ENCODE peak calls at places on chromosomes 5 and 9, in six cellular contexts. One of them, this sample, is unnamed.

GRCh38 chr9:137649553-137649952 is 30.7 kb downstream of the EHMT1 start:
- DNase-seq in HFFc6: no peak
- DNase-seq in GM12865: no peak
- DNase-seq in OCI-LY7: no peak
- DNase-seq in uterus: no peak
- DNase-seq in left ventricle myocardium inferior: no peak
- DNase-seq in this sample: no peak

GRCh38 chr9:31005086-31005665 is 1379.3 kb upstream of the ACO1 start:
- DNase-seq in left ventricle myocardium inferior: no peak
- DNase-seq in HFFc6: no peak
- DNase-seq in GM12865: no peak
- DNase-seq in OCI-LY7: no peak
- DNase-seq in uterus: no peak
- DNase-seq in this sample: no peak

GRCh38 chr5:96687812-96688453 is 25.8 kb downstream of the CAST start:
- DNase-seq in OCI-LY7: peak; percentile 58
- DNase-seq in uterus: no peak
- DNase-seq in GM12865: peak; percentile 64
- DNase-seq in HFFc6: peak; percentile 50
- DNase-seq in left ventricle myocardium inferior: no peak
- DNase-seq in this sample: no peak

GRCh38 chr9:133088756-133089155 is 27.0 kb downstream of the CEL start:
- DNase-seq in uterus: no peak
- DNase-seq in left ventricle myocardium inferior: no peak
- DNase-seq in GM12865: no peak
- DNase-seq in HFFc6: no peak
- DNase-seq in OCI-LY7: no peak
- DNase-seq in this sample: no peak

GRCh38 chr5:74257645-74258328 is 382.7 kb downstream of the ENC1 start:
- DNase-seq in uterus: peak; percentile 84
- DNase-seq in left ventricle myocardium inferior: peak; percentile 77
- DNase-seq in GM12865: peak; percentile 53
- DNase-seq in OCI-LY7: peak; percentile 17
- DNase-seq in HFFc6: no peak
- DNase-seq in this sample: no peak

GRCh38 chr5:129460121-129460950 is at the start of gene ADAMTS19:
- DNase-seq in uterus: peak; percentile 52
- DNase-seq in HFFc6: no peak
- DNase-seq in GM12865: no peak
- DNase-seq in OCI-LY7: no peak
- DNase-seq in left ventricle myocardium inferior: peak; percentile 18
- DNase-seq in this sample: peak; percentile 32

GRCh38 chr5:149227168-149227826 is 44.4 kb upstream of the AFAP1L1 start:
- DNase-seq in GM12865: no peak
- DNase-seq in uterus: no peak
- DNase-seq in HFFc6: peak; percentile 81
- DNase-seq in OCI-LY7: no peak
- DNase-seq in left ventricle myocardium inferior: no peak
- DNase-seq in this sample: no peak

GRCh38 chr5:87169300-87169991 is 98.2 kb upstream of the RASA1 start:
- DNase-seq in OCI-LY7: no peak
- DNase-seq in HFFc6: peak; percentile 27
- DNase-seq in uterus: no peak
- DNase-seq in GM12865: no peak
- DNase-seq in left ventricle myocardium inferior: no peak
- DNase-seq in this sample: no peak

GRCh38 chr5:83368317-83368716 is 103.2 kb upstream of the VCAN start:
- DNase-seq in left ventricle myocardium inferior: no peak
- DNase-seq in OCI-LY7: no peak
- DNase-seq in GM12865: peak; percentile 35
- DNase-seq in HFFc6: peak; percentile 19
- DNase-seq in uterus: no peak
- DNase-seq in this sample: no peak

GRCh38 chr9:76602191-76602590 is 143.2 kb downstream of the GCNT1 start:
- DNase-seq in HFFc6: no peak
- DNase-seq in OCI-LY7: no peak
- DNase-seq in uterus: no peak
- DNase-seq in left ventricle myocardium inferior: no peak
- DNase-seq in GM12865: no peak
- DNase-seq in this sample: no peak

GRCh38 chr5:39517800-39518199 is 93.0 kb upstream of the DAB2 start:
- DNase-seq in GM12865: no peak
- DNase-seq in left ventricle myocardium inferior: no peak
- DNase-seq in HFFc6: peak; percentile 89
- DNase-seq in OCI-LY7: no peak
- DNase-seq in uterus: no peak
- DNase-seq in this sample: no peak

GRCh38 chr9:129346046-129346445 is 168.0 kb upstream of the IER5L start:
- DNase-seq in left ventricle myocardium inferior: no peak
- DNase-seq in uterus: no peak
- DNase-seq in OCI-LY7: no peak
- DNase-seq in HFFc6: no peak
- DNase-seq in GM12865: no peak
- DNase-seq in this sample: no peak

GRCh38 chr5:173670791-173671120 is 54.3 kb upstream of the BOD1 start:
- DNase-seq in GM12865: no peak
- DNase-seq in OCI-LY7: no peak
- DNase-seq in uterus: peak; percentile 26
- DNase-seq in left ventricle myocardium inferior: peak; percentile 29
- DNase-seq in HFFc6: no peak
- DNase-seq in this sample: no peak

GRCh38 chr9:16594787-16595186 is 275.7 kb downstream of the BNC2 start:
- DNase-seq in OCI-LY7: no peak
- DNase-seq in left ventricle myocardium inferior: no peak
- DNase-seq in GM12865: no peak
- DNase-seq in HFFc6: no peak
- DNase-seq in uterus: no peak
- DNase-seq in this sample: no peak

GRCh38 chr5:10384483-10384882 is 31.0 kb downstream of the MARCHF6 start:
- DNase-seq in GM12865: no peak
- DNase-seq in OCI-LY7: no peak
- DNase-seq in left ventricle myocardium inferior: no peak
- DNase-seq in uterus: no peak
- DNase-seq in HFFc6: no peak
- DNase-seq in this sample: no peak

GRCh38 chr9:106921341-106921899 is 58.5 kb downstream of the ZNF462 start:
- DNase-seq in HFFc6: peak; percentile 11
- DNase-seq in left ventricle myocardium inferior: no peak
- DNase-seq in OCI-LY7: no peak
- DNase-seq in uterus: peak; percentile 25
- DNase-seq in GM12865: no peak
- DNase-seq in this sample: peak; percentile 29

GRCh38 chr5:17132444-17133083 is 84.9 kb upstream of the BASP1 start:
- DNase-seq in left ventricle myocardium inferior: no peak
- DNase-seq in HFFc6: peak; percentile 55
- DNase-seq in uterus: no peak
- DNase-seq in OCI-LY7: peak; percentile 25
- DNase-seq in GM12865: peak; percentile 18
- DNase-seq in this sample: no peak

GRCh38 chr5:77152441-77152840 is 58.0 kb upstream of the PDE8B start:
- DNase-seq in left ventricle myocardium inferior: no peak
- DNase-seq in uterus: no peak
- DNase-seq in OCI-LY7: no peak
- DNase-seq in HFFc6: no peak
- DNase-seq in GM12865: no peak
- DNase-seq in this sample: no peak

GRCh38 chr5:39214912-39215709 is 4.3 kb downstream of the FYB1 start:
- DNase-seq in HFFc6: no peak
- DNase-seq in OCI-LY7: no peak
- DNase-seq in uterus: no peak
- DNase-seq in left ventricle myocardium inferior: no peak
- DNase-seq in GM12865: no peak
- DNase-seq in this sample: no peak

DNA sequence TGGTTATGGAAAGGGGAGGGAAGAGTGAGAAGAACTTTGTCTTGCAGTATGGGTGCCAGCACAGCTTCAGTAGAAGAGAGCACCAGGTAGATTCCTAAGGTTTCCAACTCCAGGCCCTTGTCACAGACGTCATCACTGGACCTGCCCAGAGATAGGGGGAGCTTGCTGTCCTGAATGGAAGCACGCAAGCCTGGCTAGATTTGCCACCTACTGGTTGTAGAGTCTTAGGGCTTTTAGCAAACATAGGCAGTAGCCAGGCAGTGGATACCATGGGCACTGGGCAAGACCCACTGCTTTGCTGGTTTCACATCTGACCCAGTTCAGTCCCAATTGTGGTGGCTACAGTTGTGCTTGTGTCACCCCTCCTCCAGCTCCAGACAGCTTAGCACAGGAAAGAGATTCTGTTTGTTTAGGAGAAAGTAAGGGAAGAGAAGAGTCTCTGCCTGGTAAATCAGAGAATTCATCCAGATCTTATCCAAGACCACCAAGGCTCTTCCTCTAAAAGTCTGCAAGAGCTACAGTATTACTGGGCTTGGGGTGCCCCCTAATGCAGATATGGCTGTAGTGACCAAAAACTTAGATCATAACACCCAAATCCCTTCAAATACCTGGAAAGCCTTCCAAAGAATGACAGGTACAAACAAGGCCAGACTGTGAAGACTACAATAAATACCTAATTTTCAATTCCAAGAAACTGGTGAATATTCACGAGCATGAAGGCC is 158.9 kb downstream of the HINT1 start:
- DNase-seq in GM12865: no peak
- DNase-seq in uterus: no peak
- DNase-seq in OCI-LY7: no peak
- DNase-seq in HFFc6: no peak
- DNase-seq in left ventricle myocardium inferior: no peak
- DNase-seq in this sample: no peak
- TF ChIP-seq CTCF in GM12865: no peak
- TF ChIP-seq CTCF in uterus: no peak
- TF ChIP-seq CTCF in OCI-LY7: peak; percentile 35
- TF ChIP-seq CTCF in HFFc6: no peak
- TF ChIP-seq CTCF in left ventricle myocardium inferior: no peak
- TF ChIP-seq CTCF in this sample: peak; percentile 45

GRCh38 chr9:121331992-121332685 is 37.9 kb downstream of the STOM start:
- DNase-seq in uterus: no peak
- DNase-seq in left ventricle myocardium inferior: no peak
- DNase-seq in HFFc6: peak; percentile 57
- DNase-seq in GM12865: no peak
- DNase-seq in OCI-LY7: no peak
- DNase-seq in this sample: no peak
- TF ChIP-seq CTCF in uterus: peak; percentile 46
- TF ChIP-seq CTCF in left ventricle myocardium inferior: peak; percentile 46
- TF ChIP-seq CTCF in HFFc6: peak; percentile 73
- TF ChIP-seq CTCF in GM12865: no peak
- TF ChIP-seq CTCF in OCI-LY7: no peak
- TF ChIP-seq CTCF in this sample: peak; percentile 35

GRCh38 chr5:135012033-135012588 is 21.9 kb downstream of the PITX1 start:
- DNase-seq in uterus: no peak
- DNase-seq in HFFc6: no peak
- DNase-seq in OCI-LY7: no peak
- DNase-seq in GM12865: no peak
- DNase-seq in left ventricle myocardium inferior: no peak
- DNase-seq in this sample: no peak

GRCh38 chr5:135012951-135013391 is 21.1 kb downstream of the PITX1 start:
- DNase-seq in uterus: no peak
- DNase-seq in left ventricle myocardium inferior: no peak
- DNase-seq in OCI-LY7: no peak
- DNase-seq in GM12865: no peak
- DNase-seq in HFFc6: no peak
- DNase-seq in this sample: no peak

GRCh38 chr5:135009736-135010501 is 24.1 kb downstream of the PITX1 start:
- DNase-seq in uterus: no peak
- DNase-seq in HFFc6: no peak
- DNase-seq in GM12865: no peak
- DNase-seq in OCI-LY7: no peak
- DNase-seq in left ventricle myocardium inferior: no peak
- DNase-seq in this sample: no peak

GRCh38 chr5:135010502-135011354 is 23.3 kb downstream of the PITX1 start:
- DNase-seq in left ventricle myocardium inferior: no peak
- DNase-seq in HFFc6: peak; percentile 8
- DNase-seq in GM12865: no peak
- DNase-seq in uterus: no peak
- DNase-seq in OCI-LY7: no peak
- DNase-seq in this sample: no peak

DNA sequence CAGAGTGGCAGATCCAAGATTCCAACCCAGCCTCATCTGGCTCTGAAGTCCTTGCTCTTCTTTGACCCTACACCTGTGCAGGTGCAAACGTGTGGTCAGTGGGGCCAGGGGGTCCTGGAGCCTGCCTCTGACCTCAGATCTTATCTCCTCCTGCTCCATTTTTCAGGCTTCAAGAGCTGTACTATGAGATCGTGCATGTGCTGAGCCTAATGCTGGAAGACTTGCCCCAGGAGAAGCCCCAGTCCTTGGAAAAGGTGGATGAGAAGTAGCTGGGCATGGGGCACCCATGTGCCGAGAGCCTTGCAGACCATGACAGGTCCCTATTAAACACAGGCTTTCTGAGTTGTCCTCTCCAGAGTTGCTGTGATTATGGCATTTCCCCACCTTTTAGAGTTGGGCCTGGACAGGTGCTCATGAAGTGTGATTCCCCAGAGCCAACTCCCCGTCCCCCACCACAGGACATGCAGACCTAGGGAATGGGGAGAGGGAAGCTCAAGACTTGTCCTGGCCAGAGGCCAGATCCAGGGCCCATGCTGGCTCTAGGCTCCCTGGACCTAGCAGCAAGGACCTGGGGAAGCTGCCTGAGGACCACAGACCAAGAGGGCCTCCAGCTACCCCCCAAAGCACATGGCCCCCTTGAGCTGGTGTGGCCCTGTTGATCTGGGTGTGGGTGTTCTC is 22.5 kb downstream of the PITX1 start:
- DNase-seq in OCI-LY7: no peak
- DNase-seq in HFFc6: no peak
- DNase-seq in GM12865: no peak
- DNase-seq in left ventricle myocardium inferior: no peak
- DNase-seq in uterus: no peak
- DNase-seq in this sample: no peak
- TF ChIP-seq CTCF in OCI-LY7: no peak
- TF ChIP-seq CTCF in HFFc6: peak; percentile 14
- TF ChIP-seq CTCF in GM12865: no peak
- TF ChIP-seq CTCF in left ventricle myocardium inferior: no peak
- TF ChIP-seq CTCF in uterus: no peak
- TF ChIP-seq CTCF in this sample: no peak

DNA sequence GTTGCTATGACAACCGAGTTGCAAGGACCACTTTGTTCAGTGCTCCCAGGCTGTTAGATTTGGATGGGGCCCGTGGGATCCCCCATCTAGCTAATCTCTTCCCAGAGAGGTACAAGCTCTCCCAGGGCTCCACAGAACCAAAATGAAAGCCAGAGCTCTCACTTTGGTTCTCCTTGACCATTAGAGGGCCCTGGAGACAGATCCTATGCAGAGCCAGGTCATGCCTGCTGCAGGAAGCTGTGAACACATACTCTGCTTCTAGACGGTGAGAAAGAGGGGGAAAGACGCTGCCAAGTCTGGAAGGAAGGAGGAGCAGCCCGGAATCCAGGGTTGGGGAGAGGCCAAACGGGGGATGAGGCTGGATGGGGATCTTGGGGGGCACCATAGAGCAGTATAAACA is 224.5 kb downstream of the GABBR2 start:
- DNase-seq in HFFc6: peak; percentile 54
- DNase-seq in uterus: no peak
- DNase-seq in GM12865: no peak
- DNase-seq in OCI-LY7: no peak
- DNase-seq in left ventricle myocardium inferior: no peak
- DNase-seq in this sample: no peak
- TF ChIP-seq CTCF in HFFc6: peak; percentile 44
- TF ChIP-seq CTCF in uterus: no peak
- TF ChIP-seq CTCF in GM12865: no peak
- TF ChIP-seq CTCF in OCI-LY7: no peak
- TF ChIP-seq CTCF in left ventricle myocardium inferior: no peak
- TF ChIP-seq CTCF in this sample: no peak

This sample was measured in neural crest cell.